ENCODE peak calls at places on chromosomes 3 and 15, in seven cellular contexts. One of them, this sample, is unnamed.

GRCh38 chr15:76169792-76170425 is 110.1 kb downstream of the TMEM266 start:
- DNase-seq in central memory CD4-positive, alpha-beta T cell: no peak
- DNase-seq in GM03348: peak
- DNase-seq in HuH-7: no peak
- DNase-seq in cerebellar nuclear complex: no peak
- DNase-seq in EH: peak
- DNase-seq in stimulated activated naive CD8-positive, alpha-beta T cell treated with anti-CD3 and anti-CD28 coated beads, Interleukin-15, Interleukin-2, amounts not matched to agents 100 U/mL and 50 U/mL, for 24 hours: no peak
- DNase-seq in this sample: no peak

GRCh38 chr3:112531358-112531781 is 30.4 kb downstream of the ATG3 start:
- DNase-seq in central memory CD4-positive, alpha-beta T cell: peak
- DNase-seq in GM03348: peak
- DNase-seq in HuH-7: no peak
- DNase-seq in cerebellar nuclear complex: no peak
- DNase-seq in EH: peak
- DNase-seq in stimulated activated naive CD8-positive, alpha-beta T cell treated with anti-CD3 and anti-CD28 coated beads, Interleukin-15, Interleukin-2, amounts not matched to agents 100 U/mL and 50 U/mL, for 24 hours: no peak
- DNase-seq in this sample: no peak

GRCh38 chr15:68821190-68821897 is 649 bp upstream of the ANP32A start:
- DNase-seq in central memory CD4-positive, alpha-beta T cell: peak
- DNase-seq in GM03348: no peak
- DNase-seq in HuH-7: no peak
- DNase-seq in cerebellar nuclear complex: no peak
- DNase-seq in EH: no peak
- DNase-seq in stimulated activated naive CD8-positive, alpha-beta T cell treated with anti-CD3 and anti-CD28 coated beads, Interleukin-15, Interleukin-2, amounts not matched to agents 100 U/mL and 50 U/mL, for 24 hours: peak
- DNase-seq in this sample: no peak

GRCh38 chr3:194688946-194689345 is 3.3 kb downstream of the FAM43A start:
- DNase-seq in central memory CD4-positive, alpha-beta T cell: no peak
- DNase-seq in GM03348: no peak
- DNase-seq in HuH-7: no peak
- DNase-seq in cerebellar nuclear complex: no peak
- DNase-seq in EH: no peak
- DNase-seq in stimulated activated naive CD8-positive, alpha-beta T cell treated with anti-CD3 and anti-CD28 coated beads, Interleukin-15, Interleukin-2, amounts not matched to agents 100 U/mL and 50 U/mL, for 24 hours: no peak
- DNase-seq in this sample: no peak

GRCh38 chr3:142209655-142210054 is 15.7 kb downstream of the GK5 start:
- DNase-seq in central memory CD4-positive, alpha-beta T cell: no peak
- DNase-seq in GM03348: peak
- DNase-seq in HuH-7: no peak
- DNase-seq in cerebellar nuclear complex: no peak
- DNase-seq in EH: peak
- DNase-seq in stimulated activated naive CD8-positive, alpha-beta T cell treated with anti-CD3 and anti-CD28 coated beads, Interleukin-15, Interleukin-2, amounts not matched to agents 100 U/mL and 50 U/mL, for 24 hours: no peak
- DNase-seq in this sample: peak

GRCh38 chr3:81472600-81473362 is 288.7 kb downstream of the GBE1 start:
- DNase-seq in central memory CD4-positive, alpha-beta T cell: no peak
- DNase-seq in GM03348: no peak
- DNase-seq in HuH-7: no peak
- DNase-seq in cerebellar nuclear complex: no peak
- DNase-seq in EH: no peak
- DNase-seq in stimulated activated naive CD8-positive, alpha-beta T cell treated with anti-CD3 and anti-CD28 coated beads, Interleukin-15, Interleukin-2, amounts not matched to agents 100 U/mL and 50 U/mL, for 24 hours: no peak
- DNase-seq in this sample: no peak

GRCh38 chr3:67437090-67437489 is 217.3 kb downstream of the SUCLG2 start:
- DNase-seq in central memory CD4-positive, alpha-beta T cell: no peak
- DNase-seq in GM03348: no peak
- DNase-seq in HuH-7: no peak
- DNase-seq in cerebellar nuclear complex: no peak
- DNase-seq in EH: peak
- DNase-seq in stimulated activated naive CD8-positive, alpha-beta T cell treated with anti-CD3 and anti-CD28 coated beads, Interleukin-15, Interleukin-2, amounts not matched to agents 100 U/mL and 50 U/mL, for 24 hours: no peak
- DNase-seq in this sample: no peak

GRCh38 chr3:63228677-63229076 is 49.4 kb upstream of the SYNPR start:
- DNase-seq in central memory CD4-positive, alpha-beta T cell: no peak
- DNase-seq in GM03348: peak
- DNase-seq in HuH-7: peak
- DNase-seq in cerebellar nuclear complex: no peak
- DNase-seq in EH: peak
- DNase-seq in stimulated activated naive CD8-positive, alpha-beta T cell treated with anti-CD3 and anti-CD28 coated beads, Interleukin-15, Interleukin-2, amounts not matched to agents 100 U/mL and 50 U/mL, for 24 hours: no peak
- DNase-seq in this sample: no peak

GRCh38 chr3:86562095-86562494 is 428.9 kb downstream of the VGLL3 start:
- DNase-seq in central memory CD4-positive, alpha-beta T cell: no peak
- DNase-seq in GM03348: no peak
- DNase-seq in HuH-7: no peak
- DNase-seq in cerebellar nuclear complex: no peak
- DNase-seq in EH: no peak
- DNase-seq in stimulated activated naive CD8-positive, alpha-beta T cell treated with anti-CD3 and anti-CD28 coated beads, Interleukin-15, Interleukin-2, amounts not matched to agents 100 U/mL and 50 U/mL, for 24 hours: no peak
- DNase-seq in this sample: no peak

GRCh38 chr15:70494861-70495571 is 268.3 kb downstream of the UACA start:
- DNase-seq in central memory CD4-positive, alpha-beta T cell: no peak
- DNase-seq in GM03348: peak
- DNase-seq in HuH-7: peak
- DNase-seq in cerebellar nuclear complex: no peak
- DNase-seq in EH: peak
- DNase-seq in stimulated activated naive CD8-positive, alpha-beta T cell treated with anti-CD3 and anti-CD28 coated beads, Interleukin-15, Interleukin-2, amounts not matched to agents 100 U/mL and 50 U/mL, for 24 hours: peak
- DNase-seq in this sample: peak

GRCh38 chr3:54999801-55000200 is 71.9 kb upstream of the LRTM1 start:
- DNase-seq in central memory CD4-positive, alpha-beta T cell: no peak
- DNase-seq in GM03348: no peak
- DNase-seq in HuH-7: no peak
- DNase-seq in cerebellar nuclear complex: no peak
- DNase-seq in EH: no peak
- DNase-seq in stimulated activated naive CD8-positive, alpha-beta T cell treated with anti-CD3 and anti-CD28 coated beads, Interleukin-15, Interleukin-2, amounts not matched to agents 100 U/mL and 50 U/mL, for 24 hours: no peak
- DNase-seq in this sample: no peak

GRCh38 chr3:90035643-90036042 is 928.2 kb downstream of the EPHA3 start:
- DNase-seq in central memory CD4-positive, alpha-beta T cell: no peak
- DNase-seq in GM03348: no peak
- DNase-seq in HuH-7: no peak
- DNase-seq in cerebellar nuclear complex: no peak
- DNase-seq in EH: no peak
- DNase-seq in stimulated activated naive CD8-positive, alpha-beta T cell treated with anti-CD3 and anti-CD28 coated beads, Interleukin-15, Interleukin-2, amounts not matched to agents 100 U/mL and 50 U/mL, for 24 hours: no peak
- DNase-seq in this sample: peak

GRCh38 chr15:99511529-99511864 is 54.3 kb upstream of the MEF2A start:
- DNase-seq in central memory CD4-positive, alpha-beta T cell: no peak
- DNase-seq in GM03348: peak
- DNase-seq in HuH-7: no peak
- DNase-seq in cerebellar nuclear complex: no peak
- DNase-seq in EH: peak
- DNase-seq in stimulated activated naive CD8-positive, alpha-beta T cell treated with anti-CD3 and anti-CD28 coated beads, Interleukin-15, Interleukin-2, amounts not matched to agents 100 U/mL and 50 U/mL, for 24 hours: no peak
- DNase-seq in this sample: peak

GRCh38 chr3:141432904-141433303 is 53.9 kb upstream of the RASA2 start:
- DNase-seq in central memory CD4-positive, alpha-beta T cell: no peak
- DNase-seq in GM03348: no peak
- DNase-seq in HuH-7: no peak
- DNase-seq in cerebellar nuclear complex: no peak
- DNase-seq in EH: no peak
- DNase-seq in stimulated activated naive CD8-positive, alpha-beta T cell treated with anti-CD3 and anti-CD28 coated beads, Interleukin-15, Interleukin-2, amounts not matched to agents 100 U/mL and 50 U/mL, for 24 hours: no peak
- DNase-seq in this sample: no peak

GRCh38 chr15:65083262-65083701 is 6.7 kb downstream of the KBTBD13 start:
- DNase-seq in central memory CD4-positive, alpha-beta T cell: no peak
- DNase-seq in GM03348: no peak
- DNase-seq in HuH-7: no peak
- DNase-seq in cerebellar nuclear complex: no peak
- DNase-seq in EH: peak
- DNase-seq in stimulated activated naive CD8-positive, alpha-beta T cell treated with anti-CD3 and anti-CD28 coated beads, Interleukin-15, Interleukin-2, amounts not matched to agents 100 U/mL and 50 U/mL, for 24 hours: no peak
- DNase-seq in this sample: no peak

GRCh38 chr3:141275032-141275422 is 43.4 kb downstream of the PXYLP1 start:
- DNase-seq in central memory CD4-positive, alpha-beta T cell: no peak
- DNase-seq in GM03348: peak
- DNase-seq in HuH-7: no peak
- DNase-seq in cerebellar nuclear complex: no peak
- DNase-seq in EH: peak
- DNase-seq in stimulated activated naive CD8-positive, alpha-beta T cell treated with anti-CD3 and anti-CD28 coated beads, Interleukin-15, Interleukin-2, amounts not matched to agents 100 U/mL and 50 U/mL, for 24 hours: no peak
- DNase-seq in this sample: no peak

GRCh38 chr15:89998141-89998661 is 2.9 kb upstream of the ZNF710 start:
- DNase-seq in central memory CD4-positive, alpha-beta T cell: no peak
- DNase-seq in GM03348: peak
- DNase-seq in HuH-7: peak
- DNase-seq in cerebellar nuclear complex: no peak
- DNase-seq in EH: peak
- DNase-seq in stimulated activated naive CD8-positive, alpha-beta T cell treated with anti-CD3 and anti-CD28 coated beads, Interleukin-15, Interleukin-2, amounts not matched to agents 100 U/mL and 50 U/mL, for 24 hours: no peak
- DNase-seq in this sample: peak

GRCh38 chr3:72271215-72271614 is 486.3 kb upstream of the PROK2 start:
- DNase-seq in central memory CD4-positive, alpha-beta T cell: no peak
- DNase-seq in GM03348: no peak
- DNase-seq in HuH-7: no peak
- DNase-seq in cerebellar nuclear complex: no peak
- DNase-seq in EH: peak
- DNase-seq in stimulated activated naive CD8-positive, alpha-beta T cell treated with anti-CD3 and anti-CD28 coated beads, Interleukin-15, Interleukin-2, amounts not matched to agents 100 U/mL and 50 U/mL, for 24 hours: no peak
- DNase-seq in this sample: no peak

GRCh38 chr3:129061888-129062834 is 1.6 kb downstream of the GP9 start:
- DNase-seq in central memory CD4-positive, alpha-beta T cell: no peak
- DNase-seq in GM03348: no peak
- DNase-seq in HuH-7: no peak
- DNase-seq in cerebellar nuclear complex: no peak
- DNase-seq in EH: no peak
- DNase-seq in stimulated activated naive CD8-positive, alpha-beta T cell treated with anti-CD3 and anti-CD28 coated beads, Interleukin-15, Interleukin-2, amounts not matched to agents 100 U/mL and 50 U/mL, for 24 hours: no peak
- DNase-seq in this sample: no peak

GRCh38 chr3:6577584-6577983 is 283.3 kb upstream of the GRM7 start:
- DNase-seq in central memory CD4-positive, alpha-beta T cell: no peak
- DNase-seq in GM03348: no peak
- DNase-seq in HuH-7: no peak
- DNase-seq in cerebellar nuclear complex: no peak
- DNase-seq in EH: no peak
- DNase-seq in stimulated activated naive CD8-positive, alpha-beta T cell treated with anti-CD3 and anti-CD28 coated beads, Interleukin-15, Interleukin-2, amounts not matched to agents 100 U/mL and 50 U/mL, for 24 hours: no peak
- DNase-seq in this sample: no peak

GRCh38 chr3:27659279-27660021 is 62.7 kb downstream of the EOMES start:
- DNase-seq in central memory CD4-positive, alpha-beta T cell: peak
- DNase-seq in GM03348: peak
- DNase-seq in HuH-7: peak
- DNase-seq in cerebellar nuclear complex: no peak
- DNase-seq in EH: peak
- DNase-seq in stimulated activated naive CD8-positive, alpha-beta T cell treated with anti-CD3 and anti-CD28 coated beads, Interleukin-15, Interleukin-2, amounts not matched to agents 100 U/mL and 50 U/mL, for 24 hours: peak
- DNase-seq in this sample: peak

GRCh38 chr15:50328116-50328515 is 26.9 kb downstream of the GABPB1 start:
- DNase-seq in central memory CD4-positive, alpha-beta T cell: no peak
- DNase-seq in GM03348: no peak
- DNase-seq in HuH-7: no peak
- DNase-seq in cerebellar nuclear complex: no peak
- DNase-seq in EH: no peak
- DNase-seq in stimulated activated naive CD8-positive, alpha-beta T cell treated with anti-CD3 and anti-CD28 coated beads, Interleukin-15, Interleukin-2, amounts not matched to agents 100 U/mL and 50 U/mL, for 24 hours: no peak
- DNase-seq in this sample: no peak

GRCh38 chr3:23183731-23184130 is 19.4 kb upstream of the UBE2E2 start:
- DNase-seq in central memory CD4-positive, alpha-beta T cell: no peak
- DNase-seq in GM03348: peak
- DNase-seq in HuH-7: peak
- DNase-seq in cerebellar nuclear complex: no peak
- DNase-seq in EH: peak
- DNase-seq in stimulated activated naive CD8-positive, alpha-beta T cell treated with anti-CD3 and anti-CD28 coated beads, Interleukin-15, Interleukin-2, amounts not matched to agents 100 U/mL and 50 U/mL, for 24 hours: no peak
- DNase-seq in this sample: peak

GRCh38 chr3:9105421-9105820 is 142.1 kb upstream of the RAD18 start:
- DNase-seq in central memory CD4-positive, alpha-beta T cell: no peak
- DNase-seq in GM03348: no peak
- DNase-seq in HuH-7: no peak
- DNase-seq in cerebellar nuclear complex: no peak
- DNase-seq in EH: no peak
- DNase-seq in stimulated activated naive CD8-positive, alpha-beta T cell treated with anti-CD3 and anti-CD28 coated beads, Interleukin-15, Interleukin-2, amounts not matched to agents 100 U/mL and 50 U/mL, for 24 hours: no peak
- DNase-seq in this sample: no peak

GRCh38 chr3:158739661-158740060 is 7.4 kb upstream of the RARRES1 start:
- DNase-seq in central memory CD4-positive, alpha-beta T cell: no peak
- DNase-seq in GM03348: no peak
- DNase-seq in HuH-7: no peak
- DNase-seq in cerebellar nuclear complex: no peak
- DNase-seq in EH: no peak
- DNase-seq in stimulated activated naive CD8-positive, alpha-beta T cell treated with anti-CD3 and anti-CD28 coated beads, Interleukin-15, Interleukin-2, amounts not matched to agents 100 U/mL and 50 U/mL, for 24 hours: no peak
- DNase-seq in this sample: no peak

GRCh38 chr3:27134165-27134796 is 234.9 kb downstream of the NEK10 start:
- DNase-seq in central memory CD4-positive, alpha-beta T cell: peak
- DNase-seq in GM03348: peak
- DNase-seq in HuH-7: peak
- DNase-seq in cerebellar nuclear complex: no peak
- DNase-seq in EH: peak
- DNase-seq in stimulated activated naive CD8-positive, alpha-beta T cell treated with anti-CD3 and anti-CD28 coated beads, Interleukin-15, Interleukin-2, amounts not matched to agents 100 U/mL and 50 U/mL, for 24 hours: peak
- DNase-seq in this sample: peak

GRCh38 chr15:70604671-70605070 is 158.7 kb downstream of the UACA start:
- DNase-seq in central memory CD4-positive, alpha-beta T cell: no peak
- DNase-seq in GM03348: no peak
- DNase-seq in HuH-7: no peak
- DNase-seq in cerebellar nuclear complex: no peak
- DNase-seq in EH: peak
- DNase-seq in stimulated activated naive CD8-positive, alpha-beta T cell treated with anti-CD3 and anti-CD28 coated beads, Interleukin-15, Interleukin-2, amounts not matched to agents 100 U/mL and 50 U/mL, for 24 hours: no peak
- DNase-seq in this sample: peak

GRCh38 chr3:106635271-106635670 is 742.0 kb upstream of the CCDC54 start:
- DNase-seq in central memory CD4-positive, alpha-beta T cell: no peak
- DNase-seq in GM03348: peak
- DNase-seq in HuH-7: no peak
- DNase-seq in cerebellar nuclear complex: no peak
- DNase-seq in EH: peak
- DNase-seq in stimulated activated naive CD8-positive, alpha-beta T cell treated with anti-CD3 and anti-CD28 coated beads, Interleukin-15, Interleukin-2, amounts not matched to agents 100 U/mL and 50 U/mL, for 24 hours: no peak
- DNase-seq in this sample: peak

GRCh38 chr3:56751056-56751455 is 50.7 kb downstream of the ARHGEF3 start:
- DNase-seq in central memory CD4-positive, alpha-beta T cell: no peak
- DNase-seq in GM03348: no peak
- DNase-seq in HuH-7: no peak
- DNase-seq in cerebellar nuclear complex: no peak
- DNase-seq in EH: no peak
- DNase-seq in stimulated activated naive CD8-positive, alpha-beta T cell treated with anti-CD3 and anti-CD28 coated beads, Interleukin-15, Interleukin-2, amounts not matched to agents 100 U/mL and 50 U/mL, for 24 hours: no peak
- DNase-seq in this sample: no peak

GRCh38 chr3:148101061-148101460 is 596.6 kb upstream of the AGTR1 start:
- DNase-seq in central memory CD4-positive, alpha-beta T cell: no peak
- DNase-seq in GM03348: peak
- DNase-seq in HuH-7: no peak
- DNase-seq in cerebellar nuclear complex: no peak
- DNase-seq in EH: peak
- DNase-seq in stimulated activated naive CD8-positive, alpha-beta T cell treated with anti-CD3 and anti-CD28 coated beads, Interleukin-15, Interleukin-2, amounts not matched to agents 100 U/mL and 50 U/mL, for 24 hours: no peak
- DNase-seq in this sample: peak

GRCh38 chr3:105397974-105398373 is 31.3 kb downstream of the ALCAM start:
- DNase-seq in central memory CD4-positive, alpha-beta T cell: no peak
- DNase-seq in GM03348: no peak
- DNase-seq in HuH-7: no peak
- DNase-seq in cerebellar nuclear complex: no peak
- DNase-seq in EH: peak
- DNase-seq in stimulated activated naive CD8-positive, alpha-beta T cell treated with anti-CD3 and anti-CD28 coated beads, Interleukin-15, Interleukin-2, amounts not matched to agents 100 U/mL and 50 U/mL, for 24 hours: no peak
- DNase-seq in this sample: no peak

GRCh38 chr3:12178091-12178820 is 19.5 kb upstream of the TIMP4 start:
- DNase-seq in central memory CD4-positive, alpha-beta T cell: no peak
- DNase-seq in GM03348: peak
- DNase-seq in HuH-7: no peak
- DNase-seq in cerebellar nuclear complex: no peak
- DNase-seq in EH: peak
- DNase-seq in stimulated activated naive CD8-positive, alpha-beta T cell treated with anti-CD3 and anti-CD28 coated beads, Interleukin-15, Interleukin-2, amounts not matched to agents 100 U/mL and 50 U/mL, for 24 hours: no peak
- DNase-seq in this sample: peak

GRCh38 chr15:36175781-36176211 is 403.6 kb upstream of the CDIN1 start:
- DNase-seq in central memory CD4-positive, alpha-beta T cell: no peak
- DNase-seq in GM03348: no peak
- DNase-seq in HuH-7: no peak
- DNase-seq in cerebellar nuclear complex: no peak
- DNase-seq in EH: peak
- DNase-seq in stimulated activated naive CD8-positive, alpha-beta T cell treated with anti-CD3 and anti-CD28 coated beads, Interleukin-15, Interleukin-2, amounts not matched to agents 100 U/mL and 50 U/mL, for 24 hours: no peak
- DNase-seq in this sample: no peak

GRCh38 chr3:140898340-140899180 is 43.1 kb upstream of the SLC25A36 start:
- DNase-seq in central memory CD4-positive, alpha-beta T cell: peak
- DNase-seq in GM03348: peak
- DNase-seq in HuH-7: no peak
- DNase-seq in cerebellar nuclear complex: no peak
- DNase-seq in EH: peak
- DNase-seq in stimulated activated naive CD8-positive, alpha-beta T cell treated with anti-CD3 and anti-CD28 coated beads, Interleukin-15, Interleukin-2, amounts not matched to agents 100 U/mL and 50 U/mL, for 24 hours: no peak
- DNase-seq in this sample: peak